ENCODE peak calls at places on chromosomes 3 and 15, in nine cellular contexts. U is fibroblast of lung, D is stomach, Z is breast epithelium, O is OCI-LY7, Y is body of pancreas, Q is GM23338, K is testis, H is small intestine. X is an unnamed sample.

GRCh38 chr15:74955796-74956647 is 550 bp downstream of the RPP25 start:
- DNase-seq in U (peak), D (peak), Z (peak), O (peak), Y (peak), Q (peak), K (peak), H (peak), X (peak)

GRCh38 chr15:74589826-74590225 is 25.8 kb upstream of the CLK3 start:
- DNase-seq in U (no peak), D (no peak), Z (no peak), O (no peak), Y (no peak), Q (no peak), K (no peak), H (no peak), X (no peak)

GRCh38 chr3:16883057-16883725 is 1.6 kb upstream of the PLCL2 start:
- DNase-seq in U (peak), D (no peak), Z (no peak), O (no peak), Y (no peak), Q (peak), K (no peak), H (peak), X (peak)

GRCh38 chr3:105912891-105913290 is 44.1 kb upstream of the CBLB start:
- DNase-seq in U (no peak), D (no peak), Z (no peak), O (no peak), Y (no peak), Q (no peak), K (no peak), H (no peak), X (no peak)

GRCh38 chr3:41364736-41365135 is 165.4 kb downstream of the CTNNB1 start:
- DNase-seq in U (no peak), D (no peak), Z (no peak), O (no peak), Y (no peak), Q (peak), K (no peak), H (no peak), X (no peak)

GRCh38 chr3:172592898-172593669 is 69.9 kb upstream of the TNFSF10 start:
- DNase-seq in U (no peak), D (no peak), Z (no peak), O (no peak), Y (no peak), Q (no peak), K (no peak), H (no peak), X (no peak)

GRCh38 chr3:36248374-36248773 is 131.9 kb upstream of the STAC start:
- DNase-seq in U (no peak), D (no peak), Z (no peak), O (no peak), Y (no peak), Q (peak), K (no peak), H (no peak), X (no peak)

GRCh38 chr3:125123906-125124305 is 68.1 kb upstream of the HEG1 start:
- DNase-seq in U (no peak), D (no peak), Z (no peak), O (no peak), Y (no peak), Q (no peak), K (peak), H (no peak), X (peak)

GRCh38 chr15:78205856-78206255 is 28.5 kb downstream of the ACSBG1 start:
- DNase-seq in U (no peak), D (peak), Z (peak), O (no peak), Y (peak), Q (no peak), K (peak), H (no peak), X (no peak)

GRCh38 chr3:51819709-51820406 is 40.8 kb upstream of the IQCF6 start:
- DNase-seq in U (no peak), D (no peak), Z (no peak), O (peak), Y (no peak), Q (peak), K (peak), H (no peak), X (no peak)

GRCh38 chr3:67419779-67420178 is 234.6 kb downstream of the SUCLG2 start:
- DNase-seq in U (no peak), D (no peak), Z (no peak), O (no peak), Y (no peak), Q (no peak), K (no peak), H (no peak), X (no peak)

GRCh38 chr3:125022186-125022585 is 33.6 kb downstream of the HEG1 start:
- DNase-seq in U (no peak), D (no peak), Z (no peak), O (no peak), Y (no peak), Q (no peak), K (no peak), H (no peak), X (no peak)

GRCh38 chr3:65077124-65077523 is 389.3 kb upstream of the ADAMTS9 start:
- DNase-seq in U (no peak), D (no peak), Z (no peak), O (no peak), Y (no peak), Q (no peak), K (no peak), H (no peak), X (no peak)

GRCh38 chr3:193403307-193403706 is 24.8 kb upstream of the ATP13A5 start:
- DNase-seq in U (no peak), D (no peak), Z (no peak), O (no peak), Y (no peak), Q (no peak), K (no peak), H (no peak), X (no peak)

GRCh38 chr15:44033894-44034293 is 161.2 kb downstream of the FRMD5 start:
- DNase-seq in U (peak), D (no peak), Z (no peak), O (no peak), Y (peak), Q (no peak), K (peak), H (no peak), X (peak)

GRCh38 chr3:31353166-31353565 is 179.6 kb upstream of the STT3B start:
- DNase-seq in U (no peak), D (no peak), Z (no peak), O (no peak), Y (no peak), Q (no peak), K (no peak), H (no peak), X (no peak)

GRCh38 chr15:67095834-67096366 is 30.5 kb downstream of the SMAD3 start:
- DNase-seq in U (no peak), D (no peak), Z (no peak), O (no peak), Y (no peak), Q (no peak), K (no peak), H (no peak), X (no peak)

GRCh38 chr3:194910414-194910979 is 224.8 kb downstream of the FAM43A start:
- DNase-seq in U (no peak), D (no peak), Z (no peak), O (peak), Y (no peak), Q (no peak), K (no peak), H (no peak), X (no peak)

GRCh38 chr3:122754867-122755835 is 38.5 kb downstream of the HSPBAP1 start:
- DNase-seq in U (peak), D (no peak), Z (no peak), O (peak), Y (no peak), Q (peak), K (no peak), H (peak), X (peak)

GRCh38 chr15:48565560-48566482 is 79.7 kb downstream of the FBN1 start:
- DNase-seq in U (peak), D (no peak), Z (no peak), O (no peak), Y (no peak), Q (no peak), K (no peak), H (no peak), X (no peak)

GRCh38 chr15:38860682-38861081 is 296.1 kb upstream of the RASGRP1 start:
- DNase-seq in U (no peak), D (no peak), Z (no peak), O (no peak), Y (no peak), Q (no peak), K (no peak), H (no peak), X (no peak)

GRCh38 chr3:72938471-72939265 is 50.8 kb downstream of the GXYLT2 start:
- DNase-seq in U (peak), D (peak), Z (peak), O (peak), Y (peak), Q (peak), K (peak), H (peak), X (peak)

GRCh38 chr3:63015614-63016016 is 140.4 kb upstream of the CADPS start:
- DNase-seq in U (no peak), D (no peak), Z (no peak), O (peak), Y (no peak), Q (peak), K (no peak), H (no peak), X (no peak)

GRCh38 chr3:187794731-187795130 is 49.5 kb upstream of the BCL6 start:
- DNase-seq in U (no peak), D (no peak), Z (no peak), O (no peak), Y (no peak), Q (no peak), K (no peak), H (no peak), X (no peak)

GRCh38 chr3:57983734-57984518 is 24.3 kb upstream of the FLNB start:
- DNase-seq in U (peak), D (peak), Z (no peak), O (peak), Y (peak), Q (no peak), K (peak), H (peak), X (no peak)

GRCh38 chr15:59662260-59662659 is 4.9 kb upstream of the GTF2A2 start:
- DNase-seq in U (peak), D (no peak), Z (no peak), O (no peak), Y (no peak), Q (no peak), K (no peak), H (no peak), X (no peak)

GRCh38 chr3:98185180-98185579 is 18.7 kb downstream of the OR5H15 start:
- DNase-seq in U (no peak), D (no peak), Z (no peak), O (no peak), Y (no peak), Q (peak), K (no peak), H (no peak), X (no peak)

GRCh38 chr3:152657002-152657400 is 177.9 kb upstream of the P2RY1 start:
- DNase-seq in U (no peak), D (no peak), Z (no peak), O (no peak), Y (no peak), Q (peak), K (no peak), H (no peak), X (peak)

GRCh38 chr15:25716414-25717102 is 146.6 kb downstream of the ATP10A start:
- DNase-seq in U (no peak), D (no peak), Z (no peak), O (no peak), Y (no peak), Q (no peak), K (no peak), H (no peak), X (no peak)

GRCh38 chr3:158717576-158717975 is 14.7 kb downstream of the RARRES1 start:
- DNase-seq in U (no peak), D (no peak), Z (no peak), O (no peak), Y (no peak), Q (no peak), K (no peak), H (no peak), X (no peak)

GRCh38 chr3:196189608-196190347 is 21.4 kb downstream of the ZDHHC19 start:
- DNase-seq in U (no peak), D (no peak), Z (no peak), O (no peak), Y (no peak), Q (no peak), K (no peak), H (no peak), X (peak)

GRCh38 chr3:188358787-188359493 is 205.0 kb downstream of the LPP start:
- DNase-seq in U (no peak), D (no peak), Z (no peak), O (peak), Y (no peak), Q (no peak), K (no peak), H (peak), X (no peak)

GRCh38 chr3:116408473-116408872 is 36.8 kb downstream of the LSAMP start:
- DNase-seq in U (no peak), D (no peak), Z (no peak), O (no peak), Y (no peak), Q (no peak), K (no peak), H (no peak), X (no peak)
- H3K27ac ChIP-seq in U (no peak), D (no peak), Z (no peak), O (no peak), Y (no peak), Q (no peak), K (no peak), H (no peak), X (no peak)

DNA sequence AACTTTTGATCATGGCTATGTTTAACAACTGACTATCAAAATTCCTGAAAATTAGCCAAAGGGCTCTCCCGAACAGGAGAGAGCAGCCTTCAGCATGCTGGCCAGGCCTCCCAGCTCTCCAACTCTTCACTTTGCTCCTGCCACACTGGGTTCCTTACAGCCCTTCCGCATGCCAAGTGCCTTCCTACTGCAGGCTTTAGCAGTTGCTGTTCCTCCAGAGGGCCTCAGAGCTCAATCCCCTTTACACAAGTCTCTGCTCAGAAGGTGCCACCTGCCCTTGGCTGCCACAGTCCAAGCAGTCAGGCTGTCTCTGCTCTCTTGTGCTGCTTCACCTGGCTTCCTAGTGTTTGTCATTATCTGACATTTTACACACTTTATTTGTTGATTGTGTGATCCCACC is 553.1 kb upstream of the PPP2R3A start:
- DNase-seq in U (no peak), D (no peak), Z (no peak), O (no peak), Y (no peak), Q (peak), K (no peak), H (no peak), X (no peak)
- H3K27ac ChIP-seq in U (no peak), D (no peak), Z (no peak), O (no peak), Y (no peak), Q (no peak), K (no peak), H (no peak), X (no peak)

GRCh38 chr15:62163397-62163796 is 1.7 kb downstream of the C2CD4B start:
- DNase-seq in U (no peak), D (no peak), Z (no peak), O (no peak), Y (no peak), Q (no peak), K (no peak), H (no peak), X (no peak)

GRCh38 chr15:62165029-62165792 is at the start of gene C2CD4B:
- DNase-seq in U (no peak), D (peak), Z (no peak), O (no peak), Y (peak), Q (peak), K (no peak), H (peak), X (peak)

GRCh38 chr15:62165793-62166380 is 802 bp upstream of the C2CD4B start:
- DNase-seq in U (no peak), D (no peak), Z (no peak), O (no peak), Y (peak), Q (peak), K (no peak), H (no peak), X (no peak)

GRCh38 chr15:62164500-62165028 is 521 bp downstream of the C2CD4B start:
- DNase-seq in U (no peak), D (no peak), Z (no peak), O (no peak), Y (peak), Q (peak), K (no peak), H (peak), X (peak)

GRCh38 chr15:62163847-62164499 is 1.1 kb downstream of the C2CD4B start:
- DNase-seq in U (no peak), D (peak), Z (no peak), O (no peak), Y (peak), Q (peak), K (no peak), H (peak), X (peak)
- H3K27ac ChIP-seq in U (no peak), D (peak), Z (no peak), O (no peak), Y (peak), Q (no peak), K (no peak), H (peak), X (no peak)

GRCh38 chr3:61808999-61809398 is 247.6 kb downstream of the PTPRG start:
- DNase-seq in U (no peak), D (no peak), Z (no peak), O (no peak), Y (no peak), Q (no peak), K (no peak), H (no peak), X (no peak)

GRCh38 chr3:61806810-61807209 is 245.4 kb downstream of the PTPRG start:
- DNase-seq in U (no peak), D (no peak), Z (no peak), O (no peak), Y (no peak), Q (no peak), K (no peak), H (no peak), X (no peak)

GRCh38 chr3:61809879-61810278 is 248.5 kb downstream of the PTPRG start:
- DNase-seq in U (peak), D (peak), Z (no peak), O (no peak), Y (no peak), Q (no peak), K (peak), H (peak), X (no peak)

GRCh38 chr3:61808526-61808925 is 247.2 kb downstream of the PTPRG start:
- DNase-seq in U (peak), D (no peak), Z (peak), O (no peak), Y (no peak), Q (no peak), K (peak), H (no peak), X (no peak)

DNA sequence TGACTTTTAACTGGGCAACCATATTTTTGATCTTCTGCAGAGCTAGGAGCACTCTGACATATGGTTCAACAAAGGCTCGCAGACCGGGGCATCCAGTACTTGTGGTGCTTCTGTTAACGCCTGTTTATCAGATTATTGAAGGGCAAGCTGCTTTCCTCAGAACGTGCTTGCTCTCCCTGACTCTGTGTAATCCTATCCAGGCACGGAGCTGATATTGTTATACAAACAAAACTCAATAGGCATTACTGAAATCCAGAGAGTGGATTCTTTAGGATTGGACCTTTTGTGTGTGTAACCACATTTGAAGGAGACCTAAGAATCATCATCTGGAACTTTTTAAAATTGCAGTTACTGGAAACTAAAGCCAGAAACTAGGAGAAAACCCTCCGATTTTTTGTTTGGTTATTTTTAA is 246.5 kb downstream of the PTPRG start:
- DNase-seq in U (peak), D (peak), Z (no peak), O (no peak), Y (no peak), Q (no peak), K (peak), H (peak), X (peak)
- H3K27ac ChIP-seq in U (no peak), D (no peak), Z (peak), O (no peak), Y (no peak), Q (peak), K (peak), H (no peak), X (no peak)

GRCh38 chr3:11698326-11699082 is 54.8 kb upstream of the VGLL4 start:
- DNase-seq in U (no peak), D (no peak), Z (no peak), O (no peak), Y (no peak), Q (no peak), K (no peak), H (no peak), X (no peak)
- H3K27ac ChIP-seq in U (no peak), D (no peak), Z (no peak), O (no peak), Y (no peak), Q (no peak), K (no peak), H (no peak), X (peak)